ENCODE peak calls at places on chromosomes 7 and 10, in seven cellular contexts. R is stimulated activated naive CD8-positive, alpha-beta T cell treated with anti-CD3 and anti-CD28 coated beads, Interleukin-15, amount 100 ng/mL, for 72 hours; X is smooth muscle cell of the brain vasculature; T is kidney glomerular epithelial cell; O is amniotic stem cell; S is OCI-M1; H is astrocyte of the hippocampus. Z is an unnamed sample.

GRCh38 chr10:103592186-103593021 is 98.9 kb downstream of the NEURL1 start:
- DNase-seq in H (peak; percentile 63), O (no peak), X (no peak), T (peak; percentile 7), R (peak; percentile 57), S (peak; percentile 72), Z (peak; percentile 43)

GRCh38 chr7:26159243-26159642 is 7.2 kb downstream of the NFE2L3 start:
- DNase-seq in T (peak; percentile 22), R (no peak), H (no peak), S (no peak), X (no peak), O (no peak), Z (peak; percentile 59)

GRCh38 chr10:116947838-116948529 is 57.0 kb downstream of the SHTN1 start:
- DNase-seq in S (peak; percentile 19), X (peak; percentile 13), T (peak; percentile 44), O (no peak), H (peak; percentile 65), R (no peak), Z (peak; percentile 83)

GRCh38 chr7:107643407-107643806 is 17.2 kb upstream of the SLC26A4 start:
- DNase-seq in O (peak; percentile 9), T (no peak), S (no peak), R (no peak), H (peak; percentile 66), X (no peak), Z (peak; percentile 82)

GRCh38 chr10:59036311-59037017 is 140.0 kb upstream of the PHYHIPL start:
- DNase-seq in H (no peak), S (no peak), T (peak; percentile 7), X (no peak), O (no peak), R (no peak), Z (no peak)

GRCh38 chr10:130587718-130588117 is 451.5 kb downstream of the GLRX3 start:
- DNase-seq in X (no peak), R (no peak), H (no peak), O (no peak), T (no peak), S (no peak), Z (no peak)

GRCh38 chr10:110802551-110803238 is 69.0 kb upstream of the PDCD4 start:
- DNase-seq in S (peak; percentile 75), H (peak; percentile 93), T (peak; percentile 90), R (peak; percentile 64), X (no peak), O (no peak), Z (peak; percentile 90)

GRCh38 chr7:17031903-17032551 is 150.2 kb upstream of the AGR3 start:
- DNase-seq in T (no peak), O (no peak), S (no peak), X (no peak), R (no peak), H (no peak), Z (no peak)

GRCh38 chr7:90596745-90597526 is 815 bp downstream of the CDK14 start:
- DNase-seq in S (no peak), H (peak; percentile 71), X (no peak), R (no peak), T (peak; percentile 46), O (peak; percentile 6), Z (peak; percentile 52)

GRCh38 chr7:4788627-4789189 is 13.3 kb downstream of the AP5Z1 start:
- DNase-seq in H (no peak), T (no peak), S (no peak), R (no peak), O (no peak), X (no peak), Z (no peak)

GRCh38 chr7:14336256-14336655 is 346.8 kb upstream of the ETV1 start:
- DNase-seq in H (no peak), R (no peak), S (no peak), X (no peak), O (no peak), T (no peak), Z (no peak)

GRCh38 chr10:26430641-26431163 is 7.4 kb upstream of the APBB1IP start:
- DNase-seq in O (no peak), H (no peak), T (no peak), R (peak; percentile 47), S (peak; percentile 85), X (no peak), Z (peak; percentile 86)

GRCh38 chr10:7444576-7445226 is 33.9 kb upstream of the SFMBT2 start:
- DNase-seq in X (no peak), T (no peak), O (no peak), R (no peak), H (peak; percentile 29), S (no peak), Z (no peak)

GRCh38 chr7:130735273-130735716 is 1.3 kb upstream of the KLF14 start:
- DNase-seq in S (no peak), X (no peak), T (no peak), O (no peak), H (no peak), R (no peak), Z (no peak)

GRCh38 chr10:30870926-30871325 is 160.7 kb downstream of the ZNF438 start:
- DNase-seq in S (no peak), R (no peak), O (no peak), H (no peak), X (no peak), T (no peak), Z (no peak)

GRCh38 chr10:112275512-112276245 is 7.5 kb upstream of the TECTB start:
- DNase-seq in T (no peak), H (no peak), S (no peak), X (no peak), R (no peak), O (no peak), Z (no peak)

GRCh38 chr10:58177362-58177947 is 90.2 kb downstream of the IPMK start:
- DNase-seq in R (no peak), T (peak; percentile 50), O (no peak), X (no peak), S (peak; percentile 68), H (peak; percentile 32), Z (peak; percentile 41)

GRCh38 chr7:12256025-12256570 is 45.0 kb downstream of the TMEM106B start:
- DNase-seq in H (peak; percentile 35), T (peak; percentile 4), S (no peak), X (no peak), R (no peak), O (no peak), Z (peak; percentile 73)

GRCh38 chr10:86943316-86944030 is 13.9 kb downstream of the MMRN2 start:
- DNase-seq in R (no peak), O (no peak), H (no peak), T (no peak), X (no peak), S (no peak), Z (no peak)

GRCh38 chr10:76554478-76554877 is 1083.1 kb downstream of the KCNMA1 start:
- DNase-seq in T (no peak), H (no peak), R (no peak), O (no peak), S (no peak), X (no peak), Z (no peak)

GRCh38 chr10:30854656-30855055 is 177.0 kb downstream of the ZNF438 start:
- DNase-seq in O (no peak), R (no peak), S (no peak), T (no peak), X (no peak), H (no peak), Z (no peak)

GRCh38 chr10:17229016-17229716 is 1.1 kb downstream of the VIM start:
- DNase-seq in T (peak; percentile 80), O (peak; percentile 65), R (peak; percentile 75), H (peak; percentile 97), X (no peak), S (peak; percentile 63), Z (peak; percentile 79)

GRCh38 chr7:43034535-43035002 is 77.9 kb upstream of the HECW1 start:
- DNase-seq in S (no peak), R (no peak), T (no peak), O (no peak), X (no peak), H (no peak), Z (no peak)

GRCh38 chr10:33174674-33175073 is 159.8 kb downstream of the NRP1 start:
- DNase-seq in X (no peak), O (no peak), T (no peak), S (no peak), H (no peak), R (no peak), Z (peak; percentile 11)

GRCh38 chr10:114881916-114882315 is 56.1 kb upstream of the TRUB1 start:
- DNase-seq in X (no peak), T (no peak), S (no peak), H (no peak), R (no peak), O (no peak), Z (no peak)

GRCh38 chr10:102809753-102810152 is 27.5 kb downstream of the CYP17A1 start:
- DNase-seq in R (no peak), T (no peak), O (no peak), H (no peak), X (no peak), S (no peak), Z (no peak)

GRCh38 chr7:133330085-133330484 is 77.2 kb downstream of the EXOC4 start:
- DNase-seq in T (no peak), H (no peak), R (no peak), X (no peak), O (no peak), S (no peak), Z (no peak)

GRCh38 chr10:31896972-31897384 is 31.7 kb downstream of the ARHGAP12 start:
- DNase-seq in S (no peak), O (peak; percentile 62), R (no peak), H (peak; percentile 48), X (peak; percentile 20), T (no peak), Z (peak; percentile 78)

GRCh38 chr10:7260412-7260900 is 150.4 kb downstream of the SFMBT2 start:
- DNase-seq in X (peak; percentile 47), T (peak; percentile 82), S (peak; percentile 76), O (no peak), H (peak; percentile 95), R (no peak), Z (peak; percentile 85)

GRCh38 chr10:4763513-4763912 is 62.5 kb upstream of the AKR1E2 start:
- DNase-seq in R (no peak), S (no peak), O (no peak), T (no peak), H (no peak), X (no peak), Z (no peak)